ENCODE peak calls at places on chromosomes 2 and 18, in six cellular contexts. W, M, D, U, C and P are unnamed samples.
A peak's percentile ranks its signal among the peaks of the same experiment; 100 is the strongest.

GRCh38 chr2:10891391-10891790 is 20.3 kb upstream of the KCNF1 start:
- DNase-seq in W (no peak), M (no peak), D (no peak), U (no peak), C (no peak), P (no peak)

GRCh38 chr2:232871835-232872736 is 2.0 kb downstream of the SNORC start:
- DNase-seq in W (no peak), M (no peak), D (no peak), U (no peak), C (no peak), P (no peak)

GRCh38 chr2:18656048-18656447 is 66.7 kb upstream of the NT5C1B start:
- DNase-seq in W (no peak), M (no peak), D (no peak), U (no peak), C (no peak), P (no peak)

GRCh38 chr2:27647289-27647688 is 16.1 kb downstream of the SUPT7L start:
- DNase-seq in W (no peak), M (peak; percentile 84), D (no peak), U (no peak), C (no peak), P (no peak)

GRCh38 chr2:201574754-201575153 is 68.5 kb downstream of the TMEM237 start:
- DNase-seq in W (no peak), M (no peak), D (no peak), U (no peak), C (no peak), P (no peak)

GRCh38 chr2:223114170-223114569 is 62.2 kb downstream of the KCNE4 start:
- DNase-seq in W (no peak), M (no peak), D (no peak), U (no peak), C (no peak), P (no peak)

GRCh38 chr2:225842939-225843338 is 443.4 kb downstream of the NYAP2 start:
- DNase-seq in W (no peak), M (peak; percentile 27), D (no peak), U (no peak), C (no peak), P (peak; percentile 17)

GRCh38 chr2:27356056-27356381 is 545 bp downstream of the GTF3C2 start:
- DNase-seq in W (no peak), M (peak; percentile 53), D (peak; percentile 51), U (no peak), C (peak; percentile 69), P (peak; percentile 83)

GRCh38 chr2:221997100-221997499 is 301.7 kb downstream of the PAX3 start:
- DNase-seq in W (no peak), M (peak; percentile 89), D (peak; percentile 76), U (no peak), C (no peak), P (peak; percentile 75)

GRCh38 chr2:37647941-37648315 is 23.5 kb downstream of the CDC42EP3 start:
- DNase-seq in W (no peak), M (no peak), D (no peak), U (no peak), C (no peak), P (no peak)

GRCh38 chr2:185284696-185285095 is 453.9 kb upstream of the FSIP2 start:
- DNase-seq in W (no peak), M (no peak), D (peak; percentile 56), U (no peak), C (no peak), P (no peak)

GRCh38 chr18:9337875-9338274 is 3.3 kb downstream of the TWSG1 start:
- DNase-seq in W (no peak), M (peak; percentile 70), D (peak; percentile 13), U (no peak), C (no peak), P (peak; percentile 67)

GRCh38 chr2:191167766-191168165 is 17.0 kb upstream of the STAT4 start:
- DNase-seq in W (no peak), M (peak; percentile 67), D (no peak), U (no peak), C (no peak), P (peak; percentile 61)

GRCh38 chr18:48876590-48876989 is 74.2 kb downstream of the SMAD7 start:
- DNase-seq in W (no peak), M (no peak), D (no peak), U (no peak), C (no peak), P (no peak)

GRCh38 chr2:171879865-171880264 is 14.2 kb downstream of the SLC25A12 start:
- DNase-seq in W (no peak), M (no peak), D (no peak), U (no peak), C (no peak), P (no peak)

GRCh38 chr2:38465789-38466127 is 88.7 kb upstream of the ATL2 start:
- DNase-seq in W (no peak), M (peak; percentile 21), D (peak; percentile 26), U (peak; percentile 76), C (peak; percentile 56), P (peak; percentile 37)

GRCh38 chr2:45712538-45712937 is 61.1 kb downstream of the PRKCE start:
- DNase-seq in W (no peak), M (no peak), D (no peak), U (no peak), C (no peak), P (no peak)
- H2AFZ ChIP-seq in W (no peak overlapping the region), M (no peak overlapping the region), D (no peak overlapping the region), U (no peak overlapping the region), C (no peak overlapping the region), P (no peak overlapping the region)

DNA sequence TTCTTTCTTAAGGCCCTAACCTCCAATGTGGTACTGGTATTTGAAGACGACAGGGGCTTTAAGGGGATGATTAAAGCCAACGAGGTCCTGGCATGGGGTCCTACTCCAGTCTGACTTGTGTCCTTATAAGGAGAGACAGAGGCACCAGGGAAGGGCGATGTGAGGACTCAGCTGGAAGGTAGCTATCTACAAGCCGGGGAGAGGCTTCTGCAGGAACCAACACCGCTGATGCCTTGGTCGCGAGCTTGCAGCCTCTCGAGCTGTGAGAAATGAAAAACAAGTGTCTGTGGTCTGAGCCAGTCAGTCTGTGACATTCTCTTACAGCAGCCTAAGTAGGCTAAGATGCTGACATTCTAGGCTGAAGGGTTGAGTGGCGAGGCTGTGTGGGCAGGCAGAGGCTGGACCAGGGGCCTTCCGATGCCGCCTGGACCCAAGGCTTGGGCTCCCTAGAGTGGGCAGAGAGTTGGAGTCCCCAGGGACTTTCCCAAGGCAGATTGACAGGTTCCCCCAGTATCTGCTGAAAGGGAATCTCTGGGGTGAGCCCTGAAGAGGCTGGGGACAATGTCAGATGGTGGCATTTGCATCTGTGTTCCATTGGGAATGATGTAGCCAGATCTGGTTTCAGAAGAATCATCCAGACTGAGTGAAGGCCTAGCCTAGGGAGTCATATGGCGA is 322.9 kb upstream of the HS6ST1 start:
- DNase-seq in W (no peak), M (no peak), D (no peak), U (peak; percentile 21), C (peak; percentile 35), P (no peak)
- H2BK5ac ChIP-seq in W (no peak overlapping the region), M (no peak overlapping the region), D (no peak overlapping the region), U (no peak overlapping the region), C (peak overlapping the region; percentile 100), P (no peak overlapping the region)

GRCh38 chr2:199409705-199410104 is 48.0 kb downstream of the SATB2 start:
- DNase-seq in W (no peak), M (peak; percentile 11), D (no peak), U (no peak), C (no peak), P (no peak)
- H2AFZ ChIP-seq in W (peak overlapping the region; percentile 3), M (no peak overlapping the region), D (no peak overlapping the region), U (no peak overlapping the region), C (no peak overlapping the region), P (no peak overlapping the region)

GRCh38 chr18:24913507-24914147 is 438.3 kb downstream of the ZNF521 start:
- DNase-seq in W (no peak), M (no peak), D (no peak), U (no peak), C (no peak), P (peak; percentile 39)
- H2BK5ac ChIP-seq in W (no peak overlapping the region), M (no peak overlapping the region), D (no peak overlapping the region), U (no peak overlapping the region), C (no peak overlapping the region), P (no peak overlapping the region)

GRCh38 chr2:111634050-111634784 is 249.8 kb downstream of the ANAPC1 start:
- DNase-seq in W (no peak), M (peak; percentile 59), D (peak; percentile 91), U (no peak), C (no peak), P (peak; percentile 95)
- H2AFZ ChIP-seq in W (no peak overlapping the region), M (no peak overlapping the region), D (no peak overlapping the region), U (no peak overlapping the region), C (no peak overlapping the region), P (no peak overlapping the region)

GRCh38 chr18:13540783-13541182 is 185.6 kb downstream of the FAM210A start:
- DNase-seq in W (no peak), M (no peak), D (no peak), U (no peak), C (no peak), P (no peak)
- H2BK5ac ChIP-seq in W (no peak overlapping the region), M (no peak overlapping the region), D (no peak overlapping the region), U (no peak overlapping the region), C (no peak overlapping the region), P (no peak overlapping the region)

GRCh38 chr2:49259926-49260325 is 105.6 kb upstream of the FSHR start:
- DNase-seq in W (no peak), M (no peak), D (peak; percentile 45), U (no peak), C (no peak), P (no peak)
- H2AFZ ChIP-seq in W (no peak overlapping the region), M (no peak overlapping the region), D (no peak overlapping the region), U (no peak overlapping the region), C (no peak overlapping the region), P (no peak overlapping the region)

GRCh38 chr2:41962912-41963652 is 84.7 kb upstream of the PKDCC start:
- DNase-seq in W (no peak), M (no peak), D (no peak), U (no peak), C (no peak), P (peak; percentile 26)

GRCh38 chr2:41965173-41965875 is 82.5 kb upstream of the PKDCC start:
- DNase-seq in W (no peak), M (no peak), D (no peak), U (no peak), C (no peak), P (no peak)

GRCh38 chr2:41966431-41966893 is 81.4 kb upstream of the PKDCC start:
- DNase-seq in W (no peak), M (peak; percentile 96), D (peak; percentile 82), U (no peak), C (no peak), P (peak; percentile 96)

GRCh38 chr2:41965886-41966285 is 81.9 kb upstream of the PKDCC start:
- DNase-seq in W (no peak), M (no peak), D (no peak), U (no peak), C (no peak), P (peak; percentile 46)

DNA sequence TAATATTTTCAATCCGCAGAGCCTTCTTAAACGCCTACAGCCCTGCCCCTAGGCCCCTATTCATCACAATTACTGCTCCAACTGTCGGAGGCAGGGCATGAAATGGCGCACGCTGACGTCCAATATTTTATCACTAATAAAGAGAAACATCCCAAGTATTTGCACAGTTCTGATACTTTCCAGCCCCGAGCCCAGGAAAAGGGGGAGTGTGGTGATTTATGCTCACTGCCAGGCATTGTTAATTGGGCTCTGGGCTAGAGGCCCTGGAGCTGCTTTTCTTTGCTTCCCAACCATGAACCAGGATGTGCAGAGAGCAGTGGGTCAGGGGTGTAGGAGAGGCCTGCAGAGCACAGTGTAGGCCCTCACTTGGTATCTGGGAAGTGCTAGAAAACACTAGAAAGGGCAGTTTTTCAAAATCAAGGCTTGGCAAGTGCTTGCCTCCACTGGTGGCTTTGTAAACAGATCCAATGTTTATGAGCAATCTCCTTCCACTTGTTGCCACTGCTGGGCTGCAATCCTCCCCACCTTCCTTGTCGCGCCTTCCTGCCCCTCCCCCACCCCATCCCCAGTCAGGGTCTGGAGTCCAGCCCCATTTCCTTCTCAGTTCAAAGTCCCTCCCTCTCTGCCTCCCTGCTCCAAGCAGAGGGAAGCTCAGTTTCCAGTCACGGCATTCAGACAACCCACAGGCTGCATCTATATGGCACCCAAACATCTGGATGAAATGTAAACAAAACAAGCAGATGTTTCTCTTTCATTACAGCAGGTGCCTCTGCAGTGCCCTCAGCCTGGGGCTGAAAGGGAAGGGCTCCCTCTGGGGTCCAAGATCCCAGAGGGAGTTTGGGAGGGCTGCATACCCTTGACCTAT is 83.9 kb upstream of the PKDCC start:
- DNase-seq in W (no peak), M (peak; percentile 26), D (peak; percentile 29), U (peak; percentile 63), C (no peak), P (peak; percentile 82)
- H2BK5ac ChIP-seq in W (no peak overlapping the region), M (no peak overlapping the region), D (peak overlapping the region; percentile 34), U (no peak overlapping the region), C (peak overlapping the region; percentile 18), P (no peak overlapping the region)